ENCODE peak calls at places on chromosome 11, in four cellular contexts. I, H, S and Q are unnamed samples. For H3K4me1, the result is how much of the 10 kb centered on the place peaks cover.

GRCh38 chr11:68560216-68560615 is 99.7 kb downstream of the PPP6R3 start:
- DNase-seq in I (no peak), H (no peak), S (no peak), Q (no peak)

GRCh38 chr11:74493816-74494630 is 499 bp upstream of the LIPT2 start:
- DNase-seq in I (peak), H (no peak), S (no peak), Q (no peak)

GRCh38 chr11:56624661-56625110 is 10.0 kb upstream of the OR5M1 start:
- DNase-seq in I (peak), H (peak), S (no peak), Q (no peak)

GRCh38 chr11:61967924-61968757 is 707 bp upstream of the FTH1 start:
- DNase-seq in I (peak), H (peak), S (peak), Q (peak)

GRCh38 chr11:74437441-74437840 is 29.9 kb downstream of the KCNE3 start:
- DNase-seq in I (peak), H (no peak), S (no peak), Q (no peak)

GRCh38 chr11:3206922-3207204 is 11.8 kb downstream of the MRGPRG start:
- DNase-seq in I (no peak), H (no peak), S (no peak), Q (no peak)

GRCh38 chr11:58933661-58934060 is 5.6 kb upstream of the GLYATL1 start:
- DNase-seq in I (no peak), H (no peak), S (no peak), Q (no peak)

GRCh38 chr11:125401235-125401634 is 94.8 kb downstream of the FEZ1 start:
- DNase-seq in I (no peak), H (no peak), S (peak), Q (no peak)

GRCh38 chr11:33721291-33721840 is 14.9 kb downstream of the CD59 start:
- DNase-seq in I (peak), H (no peak), S (no peak), Q (no peak)

GRCh38 chr11:10181811-10182210 is 112.2 kb downstream of the SBF2 start:
- DNase-seq in I (peak), H (peak), S (no peak), Q (peak)

GRCh38 chr11:118928870-118929495 is 3.3 kb upstream of the BCL9L start:
- DNase-seq in I (peak), H (peak), S (no peak), Q (no peak)

GRCh38 chr11:2419638-2420501 is 19.3 kb downstream of the TSSC4 start:
- DNase-seq in I (peak), H (peak), S (peak), Q (peak)

GRCh38 chr11:78922886-78923625 is 348.4 kb upstream of the NARS2 start:
- DNase-seq in I (no peak), H (no peak), S (no peak), Q (no peak)

GRCh38 chr11:44797886-44798683 is 71.3 kb downstream of the TSPAN18 start:
- DNase-seq in I (peak), H (peak), S (peak), Q (no peak)
- H3K27ac ChIP-seq in I (no peak), H (peak), S (no peak), Q (no peak)

GRCh38 chr11:63840356-63841060 is 1.6 kb downstream of the MARK2 start:
- DNase-seq in I (peak), H (no peak), S (no peak), Q (peak)

GRCh38 chr11:63843042-63843441 is 4.1 kb downstream of the MARK2 start:
- DNase-seq in I (peak), H (peak), S (no peak), Q (no peak)

GRCh38 chr11:63838682-63839507 is at the start of gene MARK2:
- DNase-seq in I (peak), H (peak), S (peak), Q (peak)

GRCh38 chr11:63839508-63840355 is 822 bp downstream of the MARK2 start:
- DNase-seq in I (peak), H (no peak), S (peak), Q (no peak)

DNA sequence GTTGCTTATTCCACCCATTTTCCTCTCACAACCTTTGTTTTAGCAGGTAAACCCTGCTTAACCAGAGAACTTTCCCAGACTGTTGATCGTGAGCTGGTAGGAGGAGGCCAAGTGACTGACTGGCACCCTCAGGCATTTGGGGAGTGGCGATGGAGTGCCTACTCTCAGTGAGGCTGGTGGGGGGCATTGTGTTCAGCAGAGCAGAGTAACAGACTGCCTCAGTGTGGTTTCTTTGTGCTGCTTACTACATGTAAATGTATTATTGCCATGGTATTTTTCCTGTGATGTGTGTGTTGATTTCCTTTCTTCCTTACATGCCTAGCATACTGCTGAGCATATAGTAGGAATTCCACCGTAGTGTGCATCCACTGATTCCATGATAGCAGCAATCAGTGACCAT is 2.6 kb downstream of the MARK2 start:
- DNase-seq in I (peak), H (peak), S (no peak), Q (no peak)
- H3K4me1 ChIP-seq in I (under half), H (under half), S (half or more), Q (half or more)

GRCh38 chr11:70552167-70552435 is 153.8 kb downstream of the CTTN start:
- DNase-seq in I (no peak), H (no peak), S (no peak), Q (no peak)
- H3K27ac ChIP-seq in I (no peak), H (no peak), S (no peak), Q (no peak)

GRCh38 chr11:36465449-36466163 is 44.5 kb downstream of the TRAF6 start:
- DNase-seq in I (peak), H (no peak), S (no peak), Q (no peak)
- H3K4me1 ChIP-seq in I (under half), H (under half), S (under half), Q (under half)

GRCh38 chr11:35031869-35032268 is 107.1 kb upstream of the CD44 start:
- DNase-seq in I (peak), H (no peak), S (no peak), Q (no peak)
- H3K27ac ChIP-seq in I (peak), H (no peak), S (no peak), Q (no peak)

GRCh38 chr11:77068461-77069335 is 1.9 kb downstream of the CAPN5 start:
- DNase-seq in I (no peak), H (no peak), S (no peak), Q (no peak)
- H3K4me1 ChIP-seq in I (under half), H (half or more), S (half or more), Q (under half)

GRCh38 chr11:94668240-94668793 is 99.8 kb upstream of the AMOTL1 start:
- DNase-seq in I (no peak), H (no peak), S (no peak), Q (no peak)
- H3K27ac ChIP-seq in I (no peak), H (no peak), S (no peak), Q (no peak)

GRCh38 chr11:108559340-108559739 is 34.2 kb downstream of the EXPH5 start:
- DNase-seq in I (peak), H (no peak), S (no peak), Q (peak)
- H3K4me1 ChIP-seq in I (under half), H (under half), S (under half), Q (under half)

DNA sequence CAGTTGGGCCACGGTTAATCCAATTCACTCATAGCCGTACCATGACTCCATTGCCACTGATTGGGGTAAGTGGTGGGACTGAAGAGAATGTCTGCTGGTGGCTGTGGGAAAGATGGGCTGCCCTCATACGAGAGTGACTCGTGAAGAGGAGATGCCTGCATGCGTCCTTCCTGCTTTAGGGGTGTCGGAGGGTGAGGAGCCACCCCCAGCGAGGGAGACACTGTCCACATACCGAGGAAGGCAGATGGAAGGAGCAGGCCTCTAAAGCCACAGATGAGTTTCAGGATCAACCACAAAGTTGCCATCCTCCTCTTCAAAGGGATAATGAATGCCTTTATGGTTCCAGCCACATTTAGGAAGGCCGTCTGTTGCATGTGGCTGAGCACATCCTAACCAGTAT is 83.2 kb downstream of the GRIK4 start:
- DNase-seq in I (no peak), H (no peak), S (peak), Q (no peak)
- H3K27ac ChIP-seq in I (no peak), H (no peak), S (no peak), Q (no peak)

GRCh38 chr11:12143461-12144258 is 33.3 kb downstream of the MICAL2 start:
- DNase-seq in I (no peak), H (peak), S (no peak), Q (no peak)

GRCh38 chr11:12142909-12143308 is 32.5 kb downstream of the MICAL2 start:
- DNase-seq in I (no peak), H (no peak), S (no peak), Q (no peak)

GRCh38 chr11:12142179-12142578 is 31.8 kb downstream of the MICAL2 start:
- DNase-seq in I (no peak), H (no peak), S (no peak), Q (no peak)

GRCh38 chr11:12141283-12141682 is 30.9 kb downstream of the MICAL2 start:
- DNase-seq in I (no peak), H (no peak), S (no peak), Q (peak)

GRCh38 chr11:12144306-12145174 is 34.1 kb downstream of the MICAL2 start:
- DNase-seq in I (no peak), H (no peak), S (peak), Q (no peak)
- H3K4me1 ChIP-seq in I (under half), H (half or more), S (half or more), Q (under half)